ENCODE peak calls at places on chromosomes 7 and 10, in eight cellular contexts. P, G, L, S, M, N, U and O are unnamed samples.
A peak's percentile ranks its signal among the peaks of the same experiment; 100 is the strongest.

GRCh38 chr10:86758231-86759072 is 2.0 kb downstream of the BMPR1A start:
- DNase-seq in P (peak; percentile 50), G (no peak), L (no peak), S (peak; percentile 46), M (no peak), N (no peak), U (no peak), O (no peak)

GRCh38 chr7:41315764-41316163 is 387.1 kb downstream of the INHBA start:
- DNase-seq in P (no peak), G (no peak), L (no peak), S (no peak), M (no peak), N (no peak), U (no peak), O (peak; percentile 5)

GRCh38 chr10:123398180-123398591 is 244.0 kb downstream of the BUB3 start:
- DNase-seq in P (no peak), G (no peak), L (peak; percentile 79), S (no peak), M (no peak), N (no peak), U (no peak), O (no peak)

GRCh38 chr10:101041252-101041761 is 10.3 kb downstream of the SFXN3 start:
- DNase-seq in P (peak; percentile 92), G (peak; percentile 85), L (peak; percentile 85), S (peak; percentile 70), M (no peak), N (no peak), U (peak; percentile 75), O (peak; percentile 82)

GRCh38 chr10:75234683-75235374 is 928 bp downstream of the COMTD1 start:
- DNase-seq in P (peak; percentile 20), G (no peak), L (peak; percentile 62), S (peak; percentile 38), M (no peak), N (no peak), U (no peak), O (no peak)

GRCh38 chr7:139916717-139917395 is 87.8 kb downstream of the TBXAS1 start:
- DNase-seq in P (peak; percentile 9), G (no peak), L (peak; percentile 96), S (no peak), M (no peak), N (no peak), U (no peak), O (no peak)

GRCh38 chr7:150974468-150975391 is 3.4 kb downstream of the KCNH2 start:
- DNase-seq in P (peak; percentile 62), G (no peak), L (peak; percentile 92), S (no peak), M (no peak), N (no peak), U (peak; percentile 71), O (peak; percentile 87)

GRCh38 chr7:106050743-106051110 is 61.4 kb downstream of the SYPL1 start:
- DNase-seq in P (peak; percentile 91), G (no peak), L (no peak), S (peak; percentile 60), M (no peak), N (no peak), U (no peak), O (no peak)

GRCh38 chr7:25118048-25118753 is 6.9 kb downstream of the CYCS start:
- DNase-seq in P (no peak), G (no peak), L (no peak), S (no peak), M (no peak), N (no peak), U (no peak), O (no peak)

GRCh38 chr7:44540592-44541027 is 520 bp downstream of the NPC1L1 start:
- DNase-seq in P (no peak), G (no peak), L (no peak), S (no peak), M (no peak), N (no peak), U (no peak), O (no peak)

GRCh38 chr10:19966751-19967150 is 150.5 kb downstream of the PLXDC2 start:
- DNase-seq in P (no peak), G (no peak), L (no peak), S (no peak), M (peak; percentile 39), N (no peak), U (no peak), O (no peak)

GRCh38 chr10:48804740-48805182 is 120.1 kb downstream of the WDFY4 start:
- DNase-seq in P (no peak), G (no peak), L (no peak), S (no peak), M (no peak), N (no peak), U (no peak), O (no peak)

GRCh38 chr7:44291066-44291732 is 34.2 kb downstream of the CAMK2B start:
- DNase-seq in P (no peak), G (no peak), L (no peak), S (no peak), M (no peak), N (no peak), U (peak; percentile 85), O (peak; percentile 77)

GRCh38 chr7:106074257-106074656 is 37.9 kb downstream of the SYPL1 start:
- DNase-seq in P (no peak), G (no peak), L (peak; percentile 85), S (no peak), M (no peak), N (no peak), U (no peak), O (no peak)

GRCh38 chr7:25846722-25847121 is 305.3 kb upstream of the NFE2L3 start:
- DNase-seq in P (peak; percentile 72), G (peak; percentile 87), L (no peak), S (peak; percentile 28), M (peak; percentile 95), N (no peak), U (peak; percentile 85), O (peak; percentile 78)

GRCh38 chr7:70925411-70926115 is 206.4 kb upstream of the GALNT17 start:
- DNase-seq in P (no peak), G (no peak), L (no peak), S (no peak), M (no peak), N (no peak), U (no peak), O (no peak)

GRCh38 chr7:134512271-134512670 is 15.1 kb upstream of the AKR1B10 start:
- DNase-seq in P (no peak), G (no peak), L (no peak), S (peak; percentile 83), M (no peak), N (no peak), U (no peak), O (no peak)

GRCh38 chr10:96846926-96847325 is 14.8 kb downstream of the LCOR start:
- DNase-seq in P (no peak), G (no peak), L (no peak), S (no peak), M (no peak), N (no peak), U (no peak), O (no peak)

GRCh38 chr10:60572511-60573194 is 183.0 kb upstream of the ANK3 start:
- DNase-seq in P (peak; percentile 63), G (peak; percentile 58), L (no peak), S (peak; percentile 61), M (peak; percentile 66), N (peak; percentile 67), U (peak; percentile 18), O (peak; percentile 46)

GRCh38 chr7:133310232-133310852 is 57.5 kb downstream of the EXOC4 start:
- DNase-seq in P (no peak), G (no peak), L (no peak), S (no peak), M (peak; percentile 3), N (no peak), U (no peak), O (peak; percentile 26)

GRCh38 chr7:44193011-44193802 is 4.0 kb upstream of the GCK start:
- DNase-seq in P (no peak), G (no peak), L (peak; percentile 27), S (no peak), M (no peak), N (no peak), U (no peak), O (no peak)

GRCh38 chr7:86653919-86654659 is 10.4 kb downstream of the GRM3 start:
- DNase-seq in P (peak; percentile 4), G (peak; percentile 15), L (no peak), S (no peak), M (no peak), N (no peak), U (no peak), O (no peak)

GRCh38 chr7:130344248-130344866 is at the start of gene CPA5:
- DNase-seq in P (no peak), G (no peak), L (no peak), S (no peak), M (no peak), N (no peak), U (no peak), O (no peak)
- H3K4me3 ChIP-seq in P (no peak within 1 kb of the TSS), G (no peak within 1 kb of the TSS), L (no peak within 1 kb of the TSS), S (no peak within 1 kb of the TSS), M (peak within 1 kb of the TSS; percentile 16), N (no peak within 1 kb of the TSS), U (no peak within 1 kb of the TSS), O (no peak within 1 kb of the TSS)

DNA sequence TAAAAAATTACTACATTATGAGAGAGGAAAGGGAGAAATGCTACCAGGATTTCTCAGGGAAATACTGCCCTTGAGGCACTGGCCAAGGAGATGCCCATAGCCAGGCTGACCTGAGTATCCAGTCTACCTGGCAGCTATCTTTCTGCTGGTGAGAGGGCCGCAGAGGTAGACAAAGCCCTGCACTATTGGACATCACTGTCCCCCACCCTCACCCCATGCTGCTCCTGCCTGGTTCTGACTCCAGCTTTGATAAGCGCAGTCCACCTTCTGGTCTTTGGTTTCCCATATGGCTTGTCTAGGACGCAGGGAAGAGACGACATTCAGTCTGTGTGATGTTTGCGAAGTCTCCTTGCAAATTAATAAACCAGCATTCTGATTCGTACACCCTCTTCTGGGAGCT is 3.7 kb downstream of the ITPRIP start:
- DNase-seq in P (no peak), G (no peak), L (no peak), S (no peak), M (no peak), N (no peak), U (no peak), O (no peak)
- H3K4me3 ChIP-seq in P (no peak overlapping the region), G (no peak overlapping the region), L (no peak overlapping the region), S (no peak overlapping the region), M (no peak overlapping the region), N (no peak overlapping the region), U (peak overlapping the region; percentile 97), O (no peak overlapping the region)

DNA sequence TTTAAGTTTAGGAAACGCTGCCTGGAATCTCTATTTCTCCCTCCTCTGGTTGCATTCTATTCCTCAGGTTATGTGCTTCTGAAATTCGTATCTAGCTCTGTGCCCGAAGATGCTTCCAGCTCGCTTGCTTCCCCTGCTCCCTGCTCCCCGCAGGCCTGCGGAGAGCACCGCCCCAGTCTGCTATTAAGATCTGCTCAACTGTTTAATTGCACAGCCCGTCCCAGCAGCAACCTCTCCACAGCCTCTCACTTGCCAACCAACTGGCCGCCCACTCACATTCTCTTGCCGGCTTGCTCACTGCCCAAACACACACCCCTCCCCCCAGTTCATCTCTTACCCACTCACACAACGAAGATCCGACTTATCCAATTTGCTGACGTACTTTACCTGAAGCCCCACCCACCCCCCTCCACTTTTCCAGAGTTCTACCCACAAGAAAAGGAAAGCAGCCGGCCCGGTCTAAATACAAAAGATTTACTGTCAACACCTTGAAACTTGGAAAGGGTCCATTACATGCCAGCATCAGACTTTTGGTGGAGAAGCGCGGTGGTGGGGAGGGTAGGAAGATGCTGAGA is 167.3 kb upstream of the KLF14 start:
- DNase-seq in P (peak; percentile 98), G (peak; percentile 83), L (no peak), S (peak; percentile 96), M (peak; percentile 97), N (peak; percentile 81), U (peak; percentile 68), O (peak; percentile 73)
- H3K4me3 ChIP-seq in P (peak overlapping the region; percentile 99), G (peak overlapping the region; percentile 8), L (no peak overlapping the region), S (no peak overlapping the region), M (no peak overlapping the region), N (peak overlapping the region; percentile 21), U (peak overlapping the region; percentile 5), O (no peak overlapping the region)

GRCh38 chr7:39659356-39660013 is 36.1 kb downstream of the RALA start:
- DNase-seq in P (peak; percentile 67), G (no peak), L (no peak), S (no peak), M (no peak), N (no peak), U (no peak), O (no peak)
- H3K4me3 ChIP-seq in P (peak overlapping the region; percentile 49), G (no peak overlapping the region), L (no peak overlapping the region), S (no peak overlapping the region), M (no peak overlapping the region), N (no peak overlapping the region), U (no peak overlapping the region), O (no peak overlapping the region)